ENCODE peak calls at places on chromosomes 5 and 9, in ten cellular contexts. X, S, H, E, R, N, I, Y, O and G are unnamed samples.
A peak's percentile ranks its signal among the peaks of the same experiment; 100 is the strongest.

GRCh38 chr5:123709422-123709821 is 197.4 kb downstream of the CSNK1G3 start:
- DNase-seq in O (no peak), N (no peak), I (no peak), Y (no peak), X (no peak), S (no peak), E (no peak), H (no peak), R (no peak), G (no peak)

GRCh38 chr5:23507278-23507685 is at the start of gene PRDM9:
- DNase-seq in S (no peak), O (no peak), R (peak; percentile 62), I (no peak), H (no peak), Y (peak; percentile 11), N (no peak), X (peak; percentile 88), E (no peak), G (no peak)

GRCh38 chr9:77960356-77961153 is 71.1 kb downstream of the GNAQ start:
- DNase-seq in H (no peak), I (no peak), R (peak; percentile 12), Y (no peak), S (no peak), E (no peak), N (no peak), O (no peak), X (no peak), G (no peak)

GRCh38 chr5:143106175-143106574 is 297.3 kb downstream of the NR3C1 start:
- DNase-seq in Y (peak; percentile 20), N (no peak), R (peak; percentile 63), S (no peak), H (no peak), E (no peak), O (no peak), I (no peak), X (peak; percentile 63), G (no peak)

GRCh38 chr5:126597156-126597555 is 2.1 kb upstream of the ALDH7A1 start:
- DNase-seq in N (no peak), H (no peak), O (no peak), X (no peak), E (no peak), S (no peak), Y (no peak), I (no peak), R (peak; percentile 15), G (no peak)

GRCh38 chr5:59169101-59169767 is 586.4 kb downstream of the RAB3C start:
- DNase-seq in H (no peak), X (no peak), O (no peak), E (no peak), N (no peak), S (no peak), Y (no peak), R (no peak), I (no peak), G (no peak)

GRCh38 chr9:20477940-20478620 is 144.2 kb downstream of the MLLT3 start:
- DNase-seq in N (no peak), X (no peak), E (no peak), Y (no peak), R (no peak), H (no peak), I (no peak), S (peak; percentile 37), O (no peak), G (no peak)

GRCh38 chr5:122999947-123000563 is 36.5 kb downstream of the PPIC start:
- DNase-seq in H (no peak), Y (no peak), I (no peak), R (peak; percentile 22), X (peak; percentile 74), O (no peak), E (no peak), S (peak; percentile 74), N (peak; percentile 58), G (no peak)

GRCh38 chr5:82735160-82735789 is 341.9 kb downstream of the TMEM167A start:
- DNase-seq in S (no peak), E (no peak), N (no peak), Y (no peak), H (no peak), R (peak; percentile 8), I (no peak), X (no peak), O (no peak), G (no peak)

GRCh38 chr9:76571288-76572204 is 112.6 kb downstream of the GCNT1 start:
- DNase-seq in X (no peak), I (no peak), Y (peak; percentile 16), O (no peak), E (no peak), N (peak; percentile 54), H (no peak), S (peak; percentile 66), R (no peak), G (no peak)

GRCh38 chr9:26058111-26058895 is 380.1 kb upstream of the TUSC1 start:
- DNase-seq in X (no peak), R (no peak), S (no peak), N (no peak), I (no peak), E (no peak), Y (no peak), O (no peak), H (no peak), G (no peak)

GRCh38 chr5:115306011-115306530 is 9.6 kb upstream of the CCDC112 start:
- DNase-seq in H (no peak), E (no peak), N (no peak), O (no peak), Y (peak; percentile 55), X (no peak), S (no peak), I (no peak), R (no peak), G (no peak)

GRCh38 chr9:3043369-3043768 is 199.5 kb upstream of the PUM3 start:
- DNase-seq in R (peak; percentile 9), Y (no peak), E (no peak), X (no peak), S (no peak), O (no peak), H (no peak), N (no peak), I (no peak), G (no peak)

GRCh38 chr5:92652735-92653134 is 928.3 kb downstream of the NR2F1-AS1 start:
- DNase-seq in Y (no peak), S (no peak), R (no peak), N (no peak), X (no peak), O (no peak), E (no peak), I (peak; percentile 23), H (no peak), G (no peak)

GRCh38 chr5:127942246-127943060 is 141.1 kb upstream of the SLC12A2 start:
- DNase-seq in Y (no peak), O (no peak), S (no peak), I (no peak), N (no peak), X (no peak), E (peak; percentile 24), R (no peak), H (no peak), G (no peak)

GRCh38 chr9:38090170-38090569 is 21.1 kb upstream of the SHB start:
- DNase-seq in N (no peak), R (no peak), X (no peak), S (peak; percentile 81), Y (no peak), O (no peak), H (no peak), I (no peak), E (no peak), G (no peak)

GRCh38 chr9:89872426-89872912 is 267.7 kb downstream of the GADD45G start:
- DNase-seq in I (no peak), H (no peak), S (no peak), N (no peak), X (peak; percentile 43), Y (no peak), R (no peak), E (no peak), O (peak; percentile 61), G (no peak)

GRCh38 chr9:100499866-100500265 is 26.9 kb downstream of the TMEFF1 start:
- DNase-seq in H (no peak), R (no peak), E (no peak), N (no peak), X (no peak), S (no peak), I (no peak), O (no peak), Y (no peak), G (no peak)

GRCh38 chr9:105157178-105157583 is 87.3 kb upstream of the SLC44A1 start:
- DNase-seq in X (peak; percentile 69), H (no peak), E (no peak), I (peak; percentile 26), Y (peak; percentile 52), S (peak; percentile 59), R (peak; percentile 67), O (peak; percentile 76), N (peak; percentile 61), G (no peak)

GRCh38 chr9:13598738-13599137 is 319.2 kb upstream of the MPDZ start:
- DNase-seq in X (no peak), S (no peak), O (no peak), N (no peak), R (no peak), H (no peak), E (no peak), Y (no peak), I (no peak), G (no peak)

GRCh38 chr9:107149756-107150155 is 133.3 kb upstream of the RAD23B start:
- DNase-seq in Y (no peak), O (no peak), E (no peak), S (no peak), X (no peak), H (no peak), R (no peak), I (no peak), N (no peak), G (no peak)

GRCh38 chr5:1409386-1410110 is 35.7 kb downstream of the SLC6A3 start:
- DNase-seq in H (no peak), N (peak; percentile 62), X (peak; percentile 43), S (peak; percentile 23), O (no peak), I (no peak), Y (peak; percentile 57), E (no peak), R (peak; percentile 69), G (peak; percentile 46)

GRCh38 chr9:92188969-92189781 is 74.0 kb upstream of the SPTLC1 start:
- DNase-seq in Y (no peak), S (no peak), O (no peak), I (no peak), E (no peak), X (no peak), N (no peak), R (no peak), H (no peak), G (no peak)

GRCh38 chr9:70108181-70108580 is 64.5 kb downstream of the MAMDC2 start:
- DNase-seq in H (no peak), S (no peak), Y (no peak), R (no peak), X (no peak), N (no peak), E (no peak), O (no peak), I (no peak), G (no peak)